ENCODE peak calls at places on chromosomes 2 and 18, in ten cellular contexts. G, B, Z, W, E, F, T, D, Y and V are unnamed samples. For H3K4me1, the result is how much of the 10 kb centered on the place peaks cover.

GRCh38 chr18:9581667-9582066 is 32.7 kb downstream of the PPP4R1 start:
- DNase-seq in B (no peak), D (no peak), Y (no peak), T (no peak), W (no peak), G (no peak), Z (no peak), E (no peak), F (no peak), V (no peak)

GRCh38 chr2:144643537-144644336 is 123.8 kb upstream of the ZEB2 start:
- DNase-seq in G (no peak), T (no peak), Z (no peak), W (no peak), F (peak), B (no peak), E (no peak), Y (no peak), D (no peak), V (no peak)

GRCh38 chr2:136242687-136243277 is 124.8 kb upstream of the CXCR4 start:
- DNase-seq in G (no peak), T (no peak), Z (no peak), Y (no peak), E (no peak), D (peak), F (no peak), B (no peak), W (no peak), V (peak)

GRCh38 chr18:79609021-79609461 is 70.6 kb upstream of the CTDP1 start:
- DNase-seq in B (no peak), T (peak), F (no peak), Z (no peak), D (no peak), W (no peak), G (peak), Y (peak), E (peak), V (no peak)

GRCh38 chr2:68839260-68839833 is 31.9 kb downstream of the BMP10 start:
- DNase-seq in B (no peak), Z (no peak), E (no peak), W (peak), T (no peak), Y (no peak), F (peak), D (no peak), G (no peak), V (no peak)

GRCh38 chr2:29562896-29563295 is 358.5 kb downstream of the ALK start:
- DNase-seq in F (no peak), W (no peak), Y (no peak), E (no peak), D (peak), B (no peak), T (no peak), G (no peak), Z (no peak), V (no peak)

GRCh38 chr2:195486987-195487644 is 169.9 kb upstream of the SLC39A10 start:
- DNase-seq in Z (no peak), G (no peak), F (peak), T (peak), D (peak), Y (no peak), B (no peak), E (no peak), W (peak), V (no peak)

GRCh38 chr2:88658890-88659881 is 31.9 kb upstream of the EIF2AK3 start:
- DNase-seq in D (peak), E (no peak), Y (no peak), T (peak), W (no peak), F (peak), Z (peak), B (no peak), G (no peak), V (no peak)

GRCh38 chr2:68689553-68690537 is 44.8 kb upstream of the ARHGAP25 start:
- DNase-seq in Z (no peak), T (no peak), F (no peak), W (no peak), B (no peak), E (no peak), Y (no peak), D (no peak), G (no peak), V (no peak)

GRCh38 chr18:49645836-49646235 is 84.0 kb downstream of the LIPG start:
- DNase-seq in D (peak), F (no peak), Y (no peak), Z (peak), E (no peak), T (no peak), W (no peak), B (peak), G (peak), V (no peak)

GRCh38 chr2:138468617-138469016 is 33.0 kb upstream of the SPOPL start:
- DNase-seq in D (no peak), T (no peak), B (no peak), W (no peak), G (no peak), E (no peak), Z (no peak), F (no peak), Y (no peak), V (no peak)

GRCh38 chr2:72710418-72711152 is 115.2 kb downstream of the EXOC6B start:
- DNase-seq in G (no peak), T (no peak), B (no peak), D (no peak), Y (no peak), E (no peak), F (no peak), Z (no peak), W (no peak), V (no peak)

GRCh38 chr2:230575640-230576324 is 136.9 kb upstream of the CAB39 start:
- DNase-seq in G (no peak), F (no peak), T (no peak), E (no peak), Y (no peak), W (no peak), Z (no peak), B (no peak), D (no peak), V (peak)

GRCh38 chr2:27442282-27442980 is at the start of gene KRTCAP3:
- DNase-seq in D (no peak), Y (peak), F (peak), W (no peak), E (peak), T (peak), G (no peak), Z (no peak), B (no peak), V (peak)

GRCh38 chr2:231037202-231037730 is at the start of gene C2orf72:
- DNase-seq in B (no peak), Z (no peak), F (no peak), G (no peak), Y (no peak), D (no peak), W (peak), E (no peak), T (no peak), V (no peak)

GRCh38 chr2:236776695-236777251 is 207.1 kb downstream of the ACKR3 start:
- DNase-seq in E (no peak), D (peak), B (no peak), F (peak), Z (no peak), G (peak), T (no peak), Y (no peak), W (peak), V (no peak)

GRCh38 chr2:42961385-42961800 is 169.0 kb upstream of the HAAO start:
- DNase-seq in B (peak), G (peak), D (no peak), T (peak), Z (peak), W (no peak), Y (no peak), F (no peak), E (no peak), V (no peak)

GRCh38 chr2:12452211-12452610 is 264.5 kb upstream of the TRIB2 start:
- DNase-seq in D (peak), Y (no peak), Z (peak), T (no peak), G (no peak), F (no peak), B (no peak), E (no peak), W (no peak), V (no peak)

GRCh38 chr2:9675369-9676351 is 44.9 kb upstream of the YWHAQ start:
- DNase-seq in T (no peak), E (no peak), D (peak), W (peak), Z (no peak), B (no peak), G (no peak), Y (no peak), F (peak), V (no peak)

GRCh38 chr2:199410130-199410529 is 47.6 kb downstream of the SATB2 start:
- DNase-seq in D (peak), Y (no peak), F (peak), G (no peak), T (no peak), Z (no peak), W (no peak), E (no peak), B (no peak), V (no peak)

GRCh38 chr2:653645-654425 is 23.4 kb downstream of the TMEM18 start:
- DNase-seq in G (no peak), F (no peak), W (no peak), Z (no peak), E (no peak), Y (no peak), B (no peak), D (no peak), T (no peak), V (no peak)

GRCh38 chr2:102356381-102356712 is 751 bp downstream of the IL18R1 start:
- DNase-seq in W (no peak), G (no peak), Y (no peak), D (no peak), B (no peak), E (no peak), T (no peak), F (no peak), Z (no peak), V (no peak)

GRCh38 chr2:219087848-219088247 is 27.1 kb upstream of the IHH start:
- DNase-seq in F (peak), W (no peak), Y (no peak), B (no peak), Z (no peak), G (no peak), D (no peak), E (no peak), T (no peak), V (no peak)

GRCh38 chr2:132620115-132620514 is 49.9 kb downstream of the LYPD1 start:
- DNase-seq in W (no peak), E (no peak), Y (no peak), Z (no peak), G (no peak), T (no peak), D (peak), B (no peak), F (peak), V (no peak)

GRCh38 chr2:229154381-229154780 is 116.7 kb downstream of the PID1 start:
- DNase-seq in F (no peak), G (no peak), W (no peak), T (no peak), Z (no peak), Y (no peak), D (peak), E (no peak), B (no peak), V (no peak)

DNA sequence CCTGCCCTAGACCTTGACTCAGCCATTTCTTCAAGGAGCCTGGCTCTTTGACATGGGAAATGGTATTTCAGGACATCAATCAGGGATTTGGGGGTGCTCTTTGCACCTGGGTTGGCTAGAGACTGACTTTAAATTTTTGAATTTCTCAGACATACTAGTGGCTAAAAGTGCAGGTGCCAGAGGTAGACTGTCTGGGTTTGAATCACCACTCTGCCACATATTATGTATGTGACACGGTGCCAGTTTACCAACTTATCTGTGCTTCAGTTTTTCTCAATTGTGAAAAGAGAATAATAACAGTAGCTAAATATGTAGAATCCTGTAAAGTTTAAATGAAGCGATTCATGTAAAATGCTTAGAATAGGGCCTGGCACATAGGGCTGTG is 49.2 kb upstream of the RTN4 start:
- DNase-seq in G (no peak), E (no peak), B (no peak), F (no peak), T (no peak), D (no peak), Y (no peak), Z (no peak), W (no peak), V (no peak)
- H3K4me3 ChIP-seq in G (no peak), E (no peak), B (no peak), F (no peak), T (no peak), D (no peak), Y (no peak), Z (no peak), W (no peak), V (no peak)

DNA sequence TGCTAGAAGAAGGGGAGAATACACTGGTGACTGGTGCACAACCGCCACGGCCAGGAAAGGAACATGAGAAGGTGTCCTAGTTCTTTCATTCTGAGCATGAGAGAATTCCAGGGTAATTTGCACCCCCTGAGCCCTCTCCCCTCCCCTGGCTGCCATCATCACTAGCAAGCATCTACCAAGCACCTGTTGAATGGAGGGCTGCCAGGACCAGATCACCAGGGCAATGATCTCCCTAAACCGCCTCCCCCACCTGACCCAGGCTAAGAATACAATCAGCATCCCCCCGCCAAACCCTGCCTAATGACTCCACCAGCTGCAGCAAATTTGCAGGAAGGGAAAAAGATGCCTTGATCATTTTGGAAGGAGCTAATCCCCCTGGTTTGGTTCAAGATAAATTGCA is 100.2 kb downstream of the STPG4 start:
- DNase-seq in T (no peak), E (no peak), G (no peak), B (no peak), Y (no peak), W (no peak), Z (peak), F (no peak), D (no peak), V (no peak)
- H3K27ac ChIP-seq in T (no peak), E (peak), G (no peak), B (no peak), Y (no peak), W (no peak), Z (peak), F (no peak), D (no peak), V (no peak)

GRCh38 chr18:54359233-54359632 is 1.5 kb downstream of the C18orf54 start:
- DNase-seq in D (peak), W (no peak), F (no peak), Y (no peak), T (no peak), B (no peak), Z (no peak), E (no peak), G (no peak), V (no peak)
- H3K4me1 ChIP-seq in D (under half), W (under half), F (under half), Y (under half), T (under half), B (under half), Z (under half), E (under half), G (under half), V (under half)

GRCh38 chr2:86621290-86621943 is 2.2 kb downstream of the RNF103 start:
- DNase-seq in Y (no peak), F (peak), G (no peak), Z (no peak), T (no peak), D (peak), W (no peak), E (no peak), B (no peak), V (no peak)
- H3K4me3 ChIP-seq in Y (peak), F (peak), G (peak), Z (peak), T (peak), D (peak), W (peak), E (peak), B (peak), V (peak)

GRCh38 chr2:24919977-24920812 is at the start of gene ADCY3:
- DNase-seq in T (peak), D (no peak), F (peak), B (peak), W (peak), Y (no peak), G (peak), E (peak), Z (no peak), V (peak)

GRCh38 chr2:24917731-24918325 is 2.2 kb downstream of the ADCY3 start:
- DNase-seq in B (no peak), E (no peak), T (no peak), D (no peak), G (no peak), F (no peak), W (no peak), Z (no peak), Y (no peak), V (no peak)

GRCh38 chr2:24918326-24919099 is 1.5 kb downstream of the ADCY3 start:
- DNase-seq in B (no peak), G (no peak), E (no peak), T (no peak), Z (no peak), F (no peak), Y (no peak), D (no peak), W (no peak), V (no peak)

GRCh38 chr2:24920813-24921441 is 890 bp upstream of the ADCY3 start:
- DNase-seq in B (no peak), Z (no peak), E (no peak), F (peak), Y (no peak), T (no peak), G (no peak), W (peak), D (no peak), V (no peak)

DNA sequence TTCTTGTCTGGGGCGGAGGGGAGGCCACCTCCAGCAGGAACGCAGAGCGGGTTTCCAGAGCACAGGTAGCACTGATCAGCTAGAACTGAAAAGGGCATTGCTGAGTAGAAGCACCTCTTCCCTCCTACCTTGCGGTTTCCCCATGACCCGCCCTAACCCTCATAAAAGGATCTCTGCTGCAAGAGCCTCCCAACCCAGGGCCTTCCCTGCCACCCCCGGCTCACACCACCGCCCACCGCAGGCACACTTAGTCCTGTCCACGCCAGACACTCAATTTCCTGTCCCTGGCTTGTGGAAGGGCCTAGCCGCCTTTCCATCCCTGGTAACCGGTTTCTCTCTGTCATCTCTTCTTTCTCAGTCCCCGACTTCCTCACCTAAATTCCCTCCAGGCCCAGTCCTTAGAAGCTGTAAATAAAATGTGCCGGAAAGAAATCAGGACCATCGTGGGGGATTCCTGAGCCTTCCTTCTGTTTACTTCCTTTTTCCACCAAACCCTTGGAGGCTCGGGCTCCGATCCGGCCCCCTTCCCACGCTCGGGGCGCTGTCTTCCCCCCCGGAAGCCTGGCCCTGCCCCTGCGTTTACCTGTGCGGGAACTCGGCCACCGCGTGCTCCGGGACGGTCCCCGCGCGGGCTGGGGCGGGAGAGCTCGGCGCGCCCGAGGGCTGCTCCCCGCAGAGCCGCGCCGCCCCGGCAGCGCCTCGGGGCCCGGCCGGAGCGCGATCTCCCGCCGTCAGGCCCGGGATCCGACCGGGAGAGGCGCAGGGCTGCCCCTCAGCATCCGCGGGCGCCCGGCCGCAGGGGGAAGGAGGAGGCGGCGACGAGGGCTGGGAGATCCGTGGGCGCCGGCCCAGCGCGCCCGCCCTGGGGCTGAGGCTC is 699 bp downstream of the ADCY3 start:
- DNase-seq in Y (no peak), Z (no peak), T (no peak), B (peak), E (no peak), W (peak), G (peak), F (peak), D (no peak), V (peak)
- H3K27ac ChIP-seq in Y (no peak), Z (peak), T (no peak), B (peak), E (no peak), W (peak), G (no peak), F (no peak), D (no peak), V (peak)